ENCODE peak calls at places on chromosomes 7 and 10, in nine cellular contexts. S, R, I, B, E, N, T, D and F are unnamed samples.

GRCh38 chr10:24468281-24468751 is 255.4 kb downstream of the ARHGAP21 start:
- DNase-seq in S (no peak), R (no peak), I (no peak), B (no peak), E (peak), N (peak), T (no peak), D (no peak), F (no peak)

GRCh38 chr10:71492871-71493270 is 96.2 kb downstream of the CDH23 start:
- DNase-seq in S (no peak), R (no peak), I (no peak), B (no peak), E (no peak), N (no peak), T (no peak), D (no peak), F (no peak)

GRCh38 chr10:22823109-22823508 is 104.7 kb upstream of the ARMC3 start:
- DNase-seq in S (peak), R (no peak), I (no peak), B (no peak), E (peak), N (no peak), T (peak), D (peak), F (no peak)

GRCh38 chr7:130942211-130942964 is 208.4 kb upstream of the KLF14 start:
- DNase-seq in S (no peak), R (peak), I (no peak), B (no peak), E (peak), N (peak), T (no peak), D (no peak), F (peak)

GRCh38 chr10:24952146-24952700 is at the start of gene PRTFDC1:
- DNase-seq in S (peak), R (no peak), I (peak), B (peak), E (no peak), N (peak), T (no peak), D (no peak), F (peak)

GRCh38 chr10:132578287-132578951 is 40.8 kb downstream of the INPP5A start:
- DNase-seq in S (no peak), R (no peak), I (no peak), B (no peak), E (no peak), N (no peak), T (no peak), D (no peak), F (no peak)

GRCh38 chr7:157872447-157872846 is 535.6 kb downstream of the DNAJB6 start:
- DNase-seq in S (no peak), R (no peak), I (no peak), B (no peak), E (no peak), N (no peak), T (no peak), D (no peak), F (no peak)

GRCh38 chr7:85185355-85186082 is 1.3 kb downstream of the SEMA3D start:
- DNase-seq in S (peak), R (no peak), I (peak), B (peak), E (peak), N (peak), T (no peak), D (no peak), F (peak)

GRCh38 chr10:121510201-121510771 is 88.0 kb downstream of the FGFR2 start:
- DNase-seq in S (no peak), R (no peak), I (no peak), B (no peak), E (no peak), N (no peak), T (no peak), D (no peak), F (peak)

GRCh38 chr10:77253665-77254064 is 383.9 kb downstream of the KCNMA1 start:
- DNase-seq in S (no peak), R (no peak), I (no peak), B (no peak), E (no peak), N (no peak), T (no peak), D (no peak), F (no peak)

GRCh38 chr10:11135709-11136108 is 118.0 kb downstream of the CELF2 start:
- DNase-seq in S (no peak), R (no peak), I (no peak), B (no peak), E (no peak), N (no peak), T (no peak), D (no peak), F (no peak)

GRCh38 chr10:63114031-63114814 is 18.9 kb upstream of the NRBF2 start:
- DNase-seq in S (no peak), R (no peak), I (no peak), B (no peak), E (peak), N (peak), T (peak), D (no peak), F (peak)

GRCh38 chr7:81525901-81526300 is 243.9 kb downstream of the HGF start:
- DNase-seq in S (no peak), R (no peak), I (no peak), B (no peak), E (no peak), N (no peak), T (no peak), D (no peak), F (no peak)

GRCh38 chr7:101912711-101913110 is 95.3 kb downstream of the CUX1 start:
- DNase-seq in S (no peak), R (no peak), I (no peak), B (no peak), E (no peak), N (no peak), T (no peak), D (no peak), F (no peak)

GRCh38 chr7:64951250-64951848 is 39.5 kb downstream of the ZNF117 start:
- DNase-seq in S (no peak), R (peak), I (no peak), B (peak), E (peak), N (no peak), T (peak), D (peak), F (no peak)

GRCh38 chr10:46293228-46293627 is 6.4 kb downstream of the ANTXRL start:
- DNase-seq in S (no peak), R (no peak), I (no peak), B (no peak), E (no peak), N (no peak), T (no peak), D (no peak), F (no peak)

GRCh38 chr7:18570890-18571478 is 75.4 kb downstream of the HDAC9 start:
- DNase-seq in S (no peak), R (peak), I (no peak), B (no peak), E (peak), N (peak), T (peak), D (peak), F (no peak)

GRCh38 chr10:127279334-127279774 is 83.0 kb upstream of the INSYN2A start:
- DNase-seq in S (no peak), R (no peak), I (no peak), B (no peak), E (no peak), N (no peak), T (no peak), D (no peak), F (no peak)

GRCh38 chr10:13939391-13939790 is 352.6 kb downstream of the PRPF18 start:
- DNase-seq in S (no peak), R (no peak), I (no peak), B (no peak), E (no peak), N (no peak), T (peak), D (no peak), F (no peak)

GRCh38 chr7:30994206-30995100 is 30.7 kb downstream of the GHRHR start:
- DNase-seq in S (no peak), R (no peak), I (no peak), B (no peak), E (no peak), N (no peak), T (no peak), D (no peak), F (no peak)

GRCh38 chr10:24000271-24000813 is 208.6 kb upstream of the KIAA1217 start:
- DNase-seq in S (no peak), R (no peak), I (no peak), B (no peak), E (peak), N (no peak), T (no peak), D (no peak), F (no peak)

GRCh38 chr10:70649526-70649925 is 22.8 kb upstream of the ADAMTS14 start:
- DNase-seq in S (no peak), R (no peak), I (no peak), B (no peak), E (peak), N (no peak), T (no peak), D (no peak), F (no peak)

GRCh38 chr7:13874783-13875182 is 114.7 kb downstream of the ETV1 start:
- DNase-seq in S (no peak), R (no peak), I (no peak), B (no peak), E (no peak), N (no peak), T (peak), D (no peak), F (no peak)

GRCh38 chr10:112827951-112828350 is 122.1 kb upstream of the TCF7L2 start:
- DNase-seq in S (no peak), R (no peak), I (no peak), B (no peak), E (peak), N (no peak), T (no peak), D (no peak), F (no peak)

GRCh38 chr7:150981644-150982043 is 3.5 kb upstream of the KCNH2 start:
- DNase-seq in S (no peak), R (no peak), I (no peak), B (no peak), E (no peak), N (no peak), T (no peak), D (no peak), F (no peak)

GRCh38 chr10:82321734-82322133 is 446.7 kb downstream of the NRG3 start:
- DNase-seq in S (no peak), R (no peak), I (no peak), B (no peak), E (no peak), N (no peak), T (no peak), D (no peak), F (no peak)

GRCh38 chr10:79254333-79255006 is 92.8 kb upstream of the PPIF start:
- DNase-seq in S (no peak), R (no peak), I (no peak), B (peak), E (no peak), N (no peak), T (no peak), D (no peak), F (no peak)

GRCh38 chr7:107505997-107506682 is 36.3 kb downstream of the GPR22 start:
- DNase-seq in S (no peak), R (peak), I (no peak), B (no peak), E (peak), N (no peak), T (no peak), D (no peak), F (peak)

GRCh38 chr10:65570143-65571010 is 1355.5 kb upstream of the LRRTM3 start:
- DNase-seq in S (no peak), R (no peak), I (peak), B (no peak), E (peak), N (peak), T (no peak), D (peak), F (peak)

GRCh38 chr7:18384491-18385143 is 110.9 kb upstream of the HDAC9 start:
- DNase-seq in S (no peak), R (no peak), I (no peak), B (no peak), E (no peak), N (no peak), T (no peak), D (no peak), F (no peak)

GRCh38 chr10:29951441-29951931 is 107.9 kb downstream of the JCAD start:
- DNase-seq in S (no peak), R (no peak), I (no peak), B (no peak), E (peak), N (no peak), T (no peak), D (no peak), F (no peak)

GRCh38 chr10:132359305-132360040 is 27.5 kb downstream of the LRRC27 start:
- DNase-seq in S (no peak), R (no peak), I (no peak), B (no peak), E (no peak), N (no peak), T (no peak), D (no peak), F (no peak)

GRCh38 chr7:146000882-146001281 is 115.7 kb upstream of the CNTNAP2 start:
- DNase-seq in S (no peak), R (no peak), I (no peak), B (no peak), E (no peak), N (no peak), T (no peak), D (no peak), F (no peak)

GRCh38 chr7:6530626-6531491 is 20.4 kb downstream of the GRID2IP start:
- DNase-seq in S (peak), R (peak), I (no peak), B (peak), E (no peak), N (peak), T (no peak), D (no peak), F (no peak)

GRCh38 chr7:112938895-112939588 is 147.6 kb downstream of the GPR85 start:
- DNase-seq in S (no peak), R (peak), I (peak), B (peak), E (no peak), N (peak), T (no peak), D (no peak), F (peak)

GRCh38 chr10:97685395-97685958 is 1.6 kb downstream of the AVPI1 start:
- DNase-seq in S (no peak), R (no peak), I (no peak), B (no peak), E (peak), N (peak), T (no peak), D (peak), F (peak)

GRCh38 chr7:41975854-41976253 is 261.2 kb downstream of the GLI3 start:
- DNase-seq in S (no peak), R (no peak), I (no peak), B (no peak), E (peak), N (no peak), T (no peak), D (no peak), F (no peak)

GRCh38 chr7:41976411-41976810 is 260.6 kb downstream of the GLI3 start:
- DNase-seq in S (no peak), R (no peak), I (no peak), B (no peak), E (no peak), N (no peak), T (no peak), D (no peak), F (no peak)

GRCh38 chr7:41973331-41973730 is 263.7 kb downstream of the GLI3 start:
- DNase-seq in S (no peak), R (no peak), I (no peak), B (no peak), E (no peak), N (no peak), T (no peak), D (no peak), F (no peak)

GRCh38 chr7:41972776-41973175 is 264.2 kb downstream of the GLI3 start:
- DNase-seq in S (no peak), R (no peak), I (no peak), B (no peak), E (no peak), N (no peak), T (no peak), D (no peak), F (no peak)

DNA sequence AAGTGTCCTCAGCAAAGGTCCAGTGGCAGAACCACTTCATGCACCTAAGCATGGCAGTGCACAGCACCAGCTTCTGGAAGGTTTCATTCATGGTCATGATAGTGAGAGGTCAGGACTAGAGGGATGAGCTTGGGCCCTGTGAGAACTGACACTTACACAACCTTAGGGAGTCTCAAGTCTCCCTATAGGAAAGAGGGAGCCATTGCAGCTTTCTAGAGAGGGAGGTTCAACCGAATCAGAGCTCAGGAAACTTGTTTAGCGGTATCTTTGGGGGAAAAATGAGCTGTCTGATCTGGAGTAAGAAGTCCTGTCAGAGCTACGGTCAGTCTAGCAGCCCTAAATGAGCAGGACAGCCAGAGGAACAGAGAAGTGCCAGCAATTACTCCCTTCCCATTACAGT is 262.2 kb downstream of the GLI3 start:
- DNase-seq in S (no peak), R (no peak), I (no peak), B (no peak), E (no peak), N (no peak), T (no peak), D (no peak), F (no peak)
- TF ChIP-seq CTCF in S (no peak), R (no peak), I (no peak), B (no peak), E (no peak), N (no peak), T (no peak), D (no peak), F (no peak)

DNA sequence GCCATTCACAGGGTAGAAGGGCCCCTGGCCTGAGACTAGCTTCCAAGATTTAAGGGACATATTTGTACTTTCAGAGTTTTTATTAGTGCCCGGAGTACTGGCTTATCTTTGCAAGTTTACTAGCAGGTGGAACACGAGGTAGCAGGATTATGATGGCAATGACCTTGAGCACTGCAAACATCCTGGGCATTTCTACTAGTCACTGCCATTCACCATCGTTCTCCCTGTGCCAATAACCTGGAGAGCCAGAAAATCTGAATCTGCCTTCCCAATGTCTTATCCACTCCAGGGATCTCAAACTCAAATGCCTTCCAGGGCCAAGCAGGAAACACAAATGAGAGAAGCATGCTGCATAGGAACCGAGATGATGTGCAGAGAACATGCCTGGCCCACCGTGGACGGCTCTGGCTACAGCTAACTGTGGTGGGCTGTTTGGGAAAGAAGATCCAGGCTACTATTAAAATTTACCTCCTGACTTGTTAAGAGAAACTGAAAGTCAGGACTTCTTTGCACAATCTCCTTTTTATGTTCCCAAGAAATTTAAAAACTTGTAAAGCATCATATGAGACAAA is 16.7 kb downstream of the FAM53B start:
- DNase-seq in S (no peak), R (no peak), I (no peak), B (no peak), E (no peak), N (peak), T (no peak), D (no peak), F (no peak)
- TF ChIP-seq CTCF in S (no peak), R (no peak), I (no peak), B (no peak), E (no peak), N (no peak), T (no peak), D (no peak), F (no peak)

GRCh38 chr7:100759357-100760171 is 26.2 kb downstream of the ZAN start:
- DNase-seq in S (no peak), R (no peak), I (no peak), B (no peak), E (no peak), N (no peak), T (no peak), D (no peak), F (no peak)

GRCh38 chr7:100768784-100769183 is 35.4 kb downstream of the ZAN start:
- DNase-seq in S (no peak), R (no peak), I (no peak), B (no peak), E (no peak), N (no peak), T (no peak), D (no peak), F (no peak)

GRCh38 chr7:100763556-100764140 is 30.3 kb downstream of the ZAN start:
- DNase-seq in S (no peak), R (no peak), I (no peak), B (no peak), E (peak), N (no peak), T (no peak), D (no peak), F (no peak)

GRCh38 chr7:100765250-100765649 is 31.9 kb downstream of the ZAN start:
- DNase-seq in S (no peak), R (no peak), I (no peak), B (no peak), E (no peak), N (no peak), T (no peak), D (no peak), F (no peak)

DNA sequence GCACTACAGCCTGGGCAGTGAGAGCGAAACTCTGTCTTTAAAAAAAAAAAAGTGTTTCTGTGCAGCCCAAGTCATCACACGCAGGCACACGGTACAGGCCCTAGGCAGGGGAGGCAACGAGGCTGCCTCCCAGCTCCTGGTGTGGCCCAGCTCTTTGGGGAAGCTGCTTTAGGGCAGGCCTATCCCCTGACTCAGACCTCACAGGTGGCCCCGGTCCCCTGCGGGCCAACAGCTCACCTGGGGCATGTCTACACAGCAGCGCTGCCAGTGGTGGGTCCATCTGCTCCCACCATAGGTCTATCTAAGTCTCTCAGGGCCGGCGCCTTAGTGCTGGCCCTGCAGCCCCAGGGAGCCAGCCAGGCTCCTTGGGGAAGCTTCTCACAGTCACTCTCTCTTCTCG is 31.4 kb downstream of the ZAN start:
- DNase-seq in S (no peak), R (no peak), I (no peak), B (peak), E (no peak), N (no peak), T (no peak), D (no peak), F (no peak)
- TF ChIP-seq CTCF in S (no peak), R (no peak), I (no peak), B (no peak), E (no peak), N (no peak), T (no peak), D (no peak), F (no peak)

GRCh38 chr7:91082854-91083495 is 181.3 kb upstream of the FZD1 start:
- DNase-seq in S (no peak), R (peak), I (no peak), B (peak), E (peak), N (no peak), T (no peak), D (no peak), F (no peak)
- TF ChIP-seq CTCF in S (peak), R (peak), I (peak), B (peak), E (peak), N (no peak), T (peak), D (peak), F (no peak)

DNA sequence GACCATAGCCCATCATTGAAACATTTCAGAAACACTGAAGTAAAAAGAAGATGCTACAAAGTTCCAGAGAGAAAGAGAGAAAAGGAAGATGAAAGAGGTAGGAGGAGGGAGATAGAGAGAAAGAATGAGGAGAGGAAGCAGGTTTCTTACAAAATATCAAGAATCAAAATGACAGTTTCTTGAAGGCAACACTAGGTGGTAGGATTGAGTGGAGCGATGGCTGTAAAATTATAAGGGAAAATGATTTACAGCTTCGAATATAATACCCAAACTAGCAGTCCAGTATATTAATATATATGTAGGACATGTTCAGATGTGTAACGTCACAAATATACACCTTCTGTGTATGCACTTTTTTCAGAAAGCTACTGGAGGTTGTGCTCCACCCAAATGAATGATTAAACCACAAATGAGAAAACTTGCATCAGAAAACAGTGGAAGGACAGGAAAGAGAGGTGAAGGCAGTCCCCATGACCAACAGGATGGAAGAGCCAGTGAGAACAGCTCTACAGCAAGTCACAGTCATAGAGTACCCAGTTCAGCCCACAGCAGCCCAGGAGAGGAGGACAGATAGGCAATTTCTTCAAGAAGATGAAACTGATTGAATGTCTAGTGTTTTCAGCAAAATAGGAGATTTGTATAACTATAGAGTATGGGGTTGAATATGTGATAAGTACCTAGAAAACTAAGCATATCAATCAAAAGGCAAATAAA is 151.5 kb upstream of the TARP start:
- DNase-seq in S (no peak), R (no peak), I (no peak), B (no peak), E (peak), N (no peak), T (no peak), D (no peak), F (no peak)
- TF ChIP-seq CTCF in S (no peak), R (peak), I (no peak), B (no peak), E (peak), N (no peak), T (peak), D (peak), F (no peak)